ENCODE peak calls at places on chromosomes 16 and 17, in four cellular contexts. One of them, this sample, is unnamed.

GRCh38 chr16:2515180-2515803 is 1.5 kb downstream of the ATP6V0C start:
- DNase-seq in HS-5: no peak
- DNase-seq in GOT3: no peak
- DNase-seq in GDM1: no peak
- DNase-seq in this sample: no peak

GRCh38 chr16:71923941-71924690 is 28.8 kb downstream of the IST1 start:
- DNase-seq in HS-5: no peak
- DNase-seq in GOT3: no peak
- DNase-seq in GDM1: no peak
- DNase-seq in this sample: no peak

GRCh38 chr16:48907906-48908634 is 298.1 kb upstream of the N4BP1 start:
- DNase-seq in HS-5: no peak
- DNase-seq in GOT3: no peak
- DNase-seq in GDM1: no peak
- DNase-seq in this sample: no peak

GRCh38 chr17:1727876-1728630 is 3.5 kb downstream of the WDR81 start:
- DNase-seq in HS-5: no peak
- DNase-seq in GOT3: no peak
- DNase-seq in GDM1: no peak
- DNase-seq in this sample: no peak

GRCh38 chr17:44348234-44348987 is 3.3 kb downstream of the GRN start:
- DNase-seq in HS-5: no peak
- DNase-seq in GOT3: no peak
- DNase-seq in GDM1: peak
- DNase-seq in this sample: no peak

GRCh38 chr17:43648916-43649315 is 12.8 kb downstream of the MEOX1 start:
- DNase-seq in HS-5: no peak
- DNase-seq in GOT3: no peak
- DNase-seq in GDM1: no peak
- DNase-seq in this sample: no peak

GRCh38 chr17:49843774-49844350 is 4.0 kb downstream of the TAC4 start:
- DNase-seq in HS-5: no peak
- DNase-seq in GOT3: no peak
- DNase-seq in GDM1: no peak
- DNase-seq in this sample: no peak

GRCh38 chr16:88923450-88923849 is 53.6 kb downstream of the CBFA2T3 start:
- DNase-seq in HS-5: no peak
- DNase-seq in GOT3: no peak
- DNase-seq in GDM1: no peak
- DNase-seq in this sample: no peak

GRCh38 chr17:20063665-20064648 is 54.8 kb downstream of the SPECC1 start:
- DNase-seq in HS-5: peak
- DNase-seq in GOT3: peak
- DNase-seq in GDM1: no peak
- DNase-seq in this sample: peak

This sample was measured in Panc1.